ENCODE peak calls at places on chromosomes 5 and 9, in ten cellular contexts. U is Caki2; J is Right ventricle myocardium superior; I is RKO; T is BJ; P is stimulated activated CD4-positive, alpha-beta T cell treated with anti-CD3 and anti-CD28 coated beads, Interleukin-1b, Interleukin-23, amount 100 ng/mL, for 4 hours; S is A549; E is CD8-positive, alpha-beta T cell; C is HFFc6; G is activated CD4-positive, alpha-beta T cell treated with anti-CD3 and anti-CD28 coated beads, Interleukin-2, amount 50 U/mL, for 4 hours. O is an unnamed sample.

GRCh38 chr5:177430972-177431316 is 4.5 kb downstream of the GRK6 start:
- DNase-seq in U (no peak), J (no peak), I (no peak), T (no peak), P (no peak), S (no peak), E (no peak), C (no peak), G (no peak), O (no peak)

GRCh38 chr9:93133641-93134017 is 422 bp downstream of the NINJ1 start:
- DNase-seq in U (peak), J (peak), I (peak), T (no peak), P (peak), S (peak), E (peak), C (peak), G (peak), O (peak)

GRCh38 chr9:81521892-81522291 is 167.5 kb downstream of the TLE1 start:
- DNase-seq in U (no peak), J (no peak), I (no peak), T (no peak), P (no peak), S (no peak), E (no peak), C (no peak), G (no peak), O (no peak)

GRCh38 chr5:172868436-172868923 is 34.4 kb downstream of the ERGIC1 start:
- DNase-seq in U (peak), J (no peak), I (peak), T (no peak), P (no peak), S (peak), E (no peak), C (peak), G (no peak), O (no peak)

GRCh38 chr5:89981871-89982773 is 427.4 kb downstream of the CETN3 start:
- DNase-seq in U (no peak), J (no peak), I (no peak), T (no peak), P (no peak), S (no peak), E (no peak), C (no peak), G (no peak), O (no peak)

GRCh38 chr9:93678199-93679019 is 102.0 kb downstream of the PHF2 start:
- DNase-seq in U (no peak), J (peak), I (no peak), T (no peak), P (no peak), S (no peak), E (no peak), C (no peak), G (no peak), O (no peak)

GRCh38 chr9:77523891-77524290 is 124.2 kb downstream of the GNA14 start:
- DNase-seq in U (no peak), J (no peak), I (no peak), T (peak), P (no peak), S (peak), E (no peak), C (no peak), G (no peak), O (peak)

GRCh38 chr9:128097156-128098016 is 29.4 kb downstream of the SLC25A25 start:
- DNase-seq in U (no peak), J (no peak), I (no peak), T (no peak), P (no peak), S (no peak), E (no peak), C (no peak), G (no peak), O (no peak)

GRCh38 chr5:76528547-76529334 is 94.5 kb downstream of the F2RL2 start:
- DNase-seq in U (no peak), J (no peak), I (no peak), T (no peak), P (no peak), S (no peak), E (no peak), C (no peak), G (no peak), O (no peak)

GRCh38 chr5:76818844-76819831 is at the start of gene F2RL1:
- DNase-seq in U (peak), J (peak), I (peak), T (no peak), P (peak), S (peak), E (no peak), C (peak), G (peak), O (no peak)

GRCh38 chr9:100591639-100592412 is 13.9 kb downstream of the CAVIN4 start:
- DNase-seq in U (no peak), J (no peak), I (no peak), T (no peak), P (no peak), S (no peak), E (no peak), C (no peak), G (no peak), O (no peak)

GRCh38 chr9:126157409-126157808 is 169.2 kb upstream of the MVB12B start:
- DNase-seq in U (no peak), J (no peak), I (no peak), T (no peak), P (no peak), S (no peak), E (no peak), C (no peak), G (no peak), O (no peak)

GRCh38 chr5:120405291-120405864 is 58.7 kb upstream of the PRR16 start:
- DNase-seq in U (peak), J (no peak), I (peak), T (peak), P (no peak), S (no peak), E (no peak), C (peak), G (no peak), O (peak)

GRCh38 chr5:153490124-153491085 is at the start of gene GRIA1:
- DNase-seq in U (no peak), J (no peak), I (no peak), T (no peak), P (no peak), S (no peak), E (no peak), C (no peak), G (no peak), O (no peak)

GRCh38 chr5:115396079-115396478 is 99.6 kb upstream of the CCDC112 start:
- DNase-seq in U (no peak), J (no peak), I (no peak), T (no peak), P (no peak), S (no peak), E (no peak), C (no peak), G (no peak), O (no peak)

GRCh38 chr9:17627641-17628040 is 48.8 kb downstream of the SH3GL2 start:
- DNase-seq in U (no peak), J (no peak), I (no peak), T (no peak), P (no peak), S (no peak), E (no peak), C (peak), G (no peak), O (no peak)

GRCh38 chr9:8304720-8305119 is 505.1 kb upstream of the DMAC1 start:
- DNase-seq in U (no peak), J (no peak), I (no peak), T (no peak), P (no peak), S (no peak), E (no peak), C (no peak), G (no peak), O (no peak)

GRCh38 chr5:94017579-94017978 is 276.2 kb upstream of the POU5F2 start:
- DNase-seq in U (peak), J (no peak), I (peak), T (no peak), P (no peak), S (no peak), E (no peak), C (peak), G (no peak), O (no peak)

GRCh38 chr5:15791859-15792258 is 291.9 kb downstream of the FBXL7 start:
- DNase-seq in U (no peak), J (no peak), I (no peak), T (peak), P (no peak), S (no peak), E (no peak), C (peak), G (no peak), O (peak)

GRCh38 chr5:181217111-181217804 is 5.8 kb upstream of the TRIM41 start:
- DNase-seq in U (peak), J (peak), I (no peak), T (no peak), P (peak), S (peak), E (peak), C (peak), G (no peak), O (no peak)

GRCh38 chr5:1057841-1058548 is 49.4 kb downstream of the NKD2 start:
- DNase-seq in U (no peak), J (no peak), I (no peak), T (no peak), P (no peak), S (no peak), E (no peak), C (no peak), G (no peak), O (no peak)

GRCh38 chr9:32426278-32426939 is 42.0 kb downstream of the ACO1 start:
- DNase-seq in U (peak), J (no peak), I (no peak), T (no peak), P (no peak), S (peak), E (no peak), C (peak), G (no peak), O (no peak)

GRCh38 chr5:14996997-14997396 is 125.4 kb upstream of the ANKH start:
- DNase-seq in U (no peak), J (no peak), I (no peak), T (no peak), P (no peak), S (no peak), E (no peak), C (no peak), G (no peak), O (no peak)

GRCh38 chr5:28391277-28391676 is 1352.9 kb upstream of the CDH9 start:
- DNase-seq in U (no peak), J (no peak), I (no peak), T (no peak), P (no peak), S (no peak), E (no peak), C (no peak), G (no peak), O (no peak)

GRCh38 chr5:72814104-72814503 is 2.4 kb upstream of the TNPO1 start:
- DNase-seq in U (no peak), J (no peak), I (no peak), T (no peak), P (no peak), S (no peak), E (no peak), C (no peak), G (no peak), O (no peak)

GRCh38 chr9:137046094-137046787 is at the start of gene NPDC1:
- DNase-seq in U (peak), J (peak), I (peak), T (no peak), P (peak), S (peak), E (peak), C (peak), G (peak), O (peak)

GRCh38 chr5:168974081-168974480 is 326.9 kb downstream of the SLIT3 start:
- DNase-seq in U (peak), J (no peak), I (no peak), T (no peak), P (no peak), S (peak), E (no peak), C (no peak), G (no peak), O (no peak)

GRCh38 chr9:36874921-36875320 is 159.1 kb downstream of the PAX5 start:
- DNase-seq in U (no peak), J (no peak), I (peak), T (no peak), P (no peak), S (no peak), E (no peak), C (peak), G (no peak), O (peak)

GRCh38 chr5:120600639-120601038 is 136.5 kb downstream of the PRR16 start:
- DNase-seq in U (no peak), J (no peak), I (no peak), T (no peak), P (no peak), S (no peak), E (no peak), C (no peak), G (no peak), O (no peak)

GRCh38 chr5:111792659-111793058 is 35.7 kb upstream of the NREP start:
- DNase-seq in U (no peak), J (no peak), I (no peak), T (peak), P (no peak), S (no peak), E (no peak), C (peak), G (no peak), O (peak)

GRCh38 chr5:172420215-172420934 is 34.0 kb downstream of the SH3PXD2B start:
- DNase-seq in U (no peak), J (peak), I (peak), T (peak), P (no peak), S (peak), E (no peak), C (peak), G (no peak), O (peak)

GRCh38 chr9:86633904-86634303 is 279.7 kb upstream of the TUT7 start:
- DNase-seq in U (no peak), J (no peak), I (no peak), T (no peak), P (no peak), S (no peak), E (no peak), C (no peak), G (no peak), O (no peak)

GRCh38 chr9:130039504-130040147 is 3.4 kb downstream of the FNBP1 start:
- DNase-seq in U (no peak), J (no peak), I (no peak), T (no peak), P (no peak), S (peak), E (no peak), C (no peak), G (no peak), O (no peak)

GRCh38 chr5:171629221-171630005 is 156.2 kb upstream of the SMIM23 start:
- DNase-seq in U (no peak), J (no peak), I (peak), T (no peak), P (no peak), S (peak), E (no peak), C (no peak), G (no peak), O (no peak)

GRCh38 chr9:89756891-89757537 is 152.2 kb downstream of the GADD45G start:
- DNase-seq in U (no peak), J (peak), I (no peak), T (no peak), P (no peak), S (no peak), E (no peak), C (no peak), G (no peak), O (no peak)

GRCh38 chr9:99563364-99563763 is 258.3 kb upstream of the NR4A3 start:
- DNase-seq in U (no peak), J (no peak), I (peak), T (no peak), P (no peak), S (peak), E (no peak), C (no peak), G (no peak), O (no peak)

GRCh38 chr5:178786859-178787499 is 56.5 kb upstream of the ZNF354A start:
- DNase-seq in U (peak), J (no peak), I (peak), T (peak), P (no peak), S (peak), E (no peak), C (peak), G (no peak), O (peak)

GRCh38 chr5:158947831-158948230 is 151.9 kb downstream of the EBF1 start:
- DNase-seq in U (no peak), J (no peak), I (no peak), T (no peak), P (no peak), S (no peak), E (no peak), C (no peak), G (no peak), O (no peak)

GRCh38 chr5:110899566-110900412 is 161.0 kb downstream of the SLC25A46 start:
- DNase-seq in U (peak), J (no peak), I (no peak), T (no peak), P (no peak), S (no peak), E (no peak), C (peak), G (no peak), O (no peak)

O was measured in GM04504.